ENCODE peak calls at places on chromosomes 3 and 15, in nine cellular contexts. M is RWPE2; Q is stimulated activated naive CD4-positive, alpha-beta T cell; S is stimulated activated CD8-positive, alpha-beta memory T cell treated with anti-CD3 and anti-CD28 coated beads, Interleukin-12 subunit alpha, Interleukin-12 subunit beta, amount 100 ng/mL, for 4 hours; A is COR-L47; F is hypothalamus; P is bronchial epithelial cell; X is NCI-H2029; I is amniotic stem cell. O is an unnamed sample.
A peak's percentile ranks its signal among the peaks of the same experiment; 100 is the strongest.

GRCh38 chr3:55286695-55287094 is 200.4 kb downstream of the WNT5A start:
- DNase-seq in M (no peak), Q (no peak), S (no peak), A (no peak), F (no peak), P (no peak), X (no peak), I (no peak), O (no peak)

GRCh38 chr3:7171493-7171892 is 310.6 kb downstream of the GRM7 start:
- DNase-seq in M (no peak), Q (no peak), S (no peak), A (no peak), F (no peak), P (no peak), X (no peak), I (no peak), O (no peak)

GRCh38 chr3:62874398-62875102 is 666 bp downstream of the CADPS start:
- DNase-seq in M (no peak), Q (no peak), S (no peak), A (no peak), F (no peak), P (no peak), X (peak; percentile 9), I (no peak), O (no peak)

GRCh38 chr3:25664066-25664809 is 469 bp downstream of the TOP2B start:
- DNase-seq in M (peak; percentile 57), Q (peak; percentile 57), S (peak; percentile 53), A (no peak), F (peak; percentile 61), P (no peak), X (peak; percentile 77), I (peak; percentile 54), O (peak; percentile 91)

GRCh38 chr3:144516029-144516428 is 544.4 kb downstream of the DIPK2A start:
- DNase-seq in M (no peak), Q (no peak), S (no peak), A (no peak), F (no peak), P (no peak), X (no peak), I (no peak), O (no peak)

GRCh38 chr15:58453931-58454793 is 22.4 kb downstream of the LIPC start:
- DNase-seq in M (no peak), Q (no peak), S (no peak), A (no peak), F (no peak), P (no peak), X (no peak), I (no peak), O (no peak)

GRCh38 chr15:38524156-38524555 is 40.5 kb downstream of the RASGRP1 start:
- DNase-seq in M (no peak), Q (no peak), S (no peak), A (no peak), F (no peak), P (no peak), X (no peak), I (no peak), O (no peak)

GRCh38 chr3:156351783-156352182 is 203.1 kb downstream of the SSR3 start:
- DNase-seq in M (no peak), Q (no peak), S (no peak), A (no peak), F (no peak), P (no peak), X (no peak), I (no peak), O (no peak)

GRCh38 chr15:42404461-42405235 is 45.3 kb downstream of the CAPN3 start:
- DNase-seq in M (no peak), Q (no peak), S (no peak), A (no peak), F (peak; percentile 33), P (no peak), X (no peak), I (no peak), O (no peak)

GRCh38 chr3:126989316-126990023 is 6.6 kb downstream of the PLXNA1 start:
- DNase-seq in M (no peak), Q (no peak), S (no peak), A (no peak), F (no peak), P (no peak), X (no peak), I (no peak), O (no peak)

GRCh38 chr3:69409831-69410230 is 23.9 kb upstream of the FRMD4B start:
- DNase-seq in M (no peak), Q (no peak), S (no peak), A (no peak), F (no peak), P (no peak), X (peak; percentile 2), I (no peak), O (no peak)

GRCh38 chr3:113231391-113231790 is 20.0 kb downstream of the BOC start:
- DNase-seq in M (no peak), Q (no peak), S (no peak), A (no peak), F (no peak), P (peak; percentile 89), X (no peak), I (no peak), O (no peak)

GRCh38 chr3:113234688-113235260 is 23.4 kb downstream of the BOC start:
- DNase-seq in M (no peak), Q (no peak), S (no peak), A (no peak), F (no peak), P (no peak), X (peak; percentile 69), I (no peak), O (no peak)

GRCh38 chr3:11835028-11835639 is 11.6 kb downstream of the TAMM41 start:
- DNase-seq in M (no peak), Q (no peak), S (no peak), A (no peak), F (no peak), P (peak; percentile 37), X (no peak), I (no peak), O (no peak)

GRCh38 chr3:182910939-182911781 is 69.2 kb downstream of the DCUN1D1 start:
- DNase-seq in M (no peak), Q (no peak), S (no peak), A (no peak), F (no peak), P (no peak), X (no peak), I (no peak), O (no peak)

GRCh38 chr15:74983725-74984231 is 11.6 kb upstream of the SCAMP5 start:
- DNase-seq in M (no peak), Q (no peak), S (no peak), A (no peak), F (no peak), P (peak; percentile 72), X (no peak), I (no peak), O (no peak)

GRCh38 chr15:100114100-100114499 is 227.7 kb downstream of the ADAMTS17 start:
- DNase-seq in M (peak; percentile 20), Q (no peak), S (no peak), A (no peak), F (no peak), P (peak; percentile 46), X (peak; percentile 13), I (no peak), O (no peak)

GRCh38 chr3:141529256-141530132 is 42.7 kb downstream of the RASA2 start:
- DNase-seq in M (no peak), Q (no peak), S (no peak), A (no peak), F (no peak), P (peak; percentile 70), X (no peak), I (no peak), O (no peak)

GRCh38 chr15:75238150-75238549 is 20.0 kb upstream of the GOLGA6C start:
- DNase-seq in M (peak; percentile 52), Q (no peak), S (no peak), A (no peak), F (no peak), P (no peak), X (no peak), I (no peak), O (no peak)

GRCh38 chr3:31065765-31066164 is 171.3 kb upstream of the GADL1 start:
- DNase-seq in M (no peak), Q (no peak), S (no peak), A (no peak), F (no peak), P (peak; percentile 21), X (no peak), I (no peak), O (no peak)

O was measured in chondrocyte.